ENCODE peak calls at places on chromosomes 5 and 9, in ten cellular contexts. One of them, this sample, is unnamed.

GRCh38 chr9:86809968-86810367 is 137.3 kb downstream of the GAS1 start:
- DNase-seq in Karpas-422: no peak
- DNase-seq in tibial artery: no peak
- DNase-seq in uterus: no peak
- DNase-seq in IMR-90: no peak
- DNase-seq in CD4-positive, alpha-beta memory T cell: no peak
- DNase-seq in OCI-LY7: no peak
- DNase-seq in SJSA1: no peak
- DNase-seq in pancreas: no peak
- DNase-seq in psoas muscle: no peak
- DNase-seq in this sample: no peak

GRCh38 chr9:33161589-33162132 is 5.5 kb downstream of the B4GALT1 start:
- DNase-seq in Karpas-422: no peak
- DNase-seq in tibial artery: no peak
- DNase-seq in uterus: no peak
- DNase-seq in IMR-90: no peak
- DNase-seq in CD4-positive, alpha-beta memory T cell: no peak
- DNase-seq in OCI-LY7: no peak
- DNase-seq in SJSA1: no peak
- DNase-seq in pancreas: no peak
- DNase-seq in psoas muscle: no peak
- DNase-seq in this sample: no peak

GRCh38 chr9:27528886-27529315 is 713 bp downstream of the MOB3B start:
- DNase-seq in Karpas-422: no peak
- DNase-seq in tibial artery: peak
- DNase-seq in uterus: peak
- DNase-seq in IMR-90: no peak
- DNase-seq in CD4-positive, alpha-beta memory T cell: peak
- DNase-seq in OCI-LY7: peak
- DNase-seq in SJSA1: no peak
- DNase-seq in pancreas: peak
- DNase-seq in psoas muscle: peak
- DNase-seq in this sample: peak

GRCh38 chr5:148910686-148911361 is 84.4 kb downstream of the ADRB2 start:
- DNase-seq in Karpas-422: no peak
- DNase-seq in tibial artery: no peak
- DNase-seq in uterus: no peak
- DNase-seq in IMR-90: peak
- DNase-seq in CD4-positive, alpha-beta memory T cell: no peak
- DNase-seq in OCI-LY7: no peak
- DNase-seq in SJSA1: peak
- DNase-seq in pancreas: no peak
- DNase-seq in psoas muscle: no peak
- DNase-seq in this sample: peak

GRCh38 chr9:21559402-21560280 is 77.5 kb upstream of the IFNE start:
- DNase-seq in Karpas-422: no peak
- DNase-seq in tibial artery: no peak
- DNase-seq in uterus: peak
- DNase-seq in IMR-90: peak
- DNase-seq in CD4-positive, alpha-beta memory T cell: peak
- DNase-seq in OCI-LY7: no peak
- DNase-seq in SJSA1: peak
- DNase-seq in pancreas: peak
- DNase-seq in psoas muscle: peak
- DNase-seq in this sample: peak

GRCh38 chr5:77725646-77726045 is 50.5 kb downstream of the TBCA start:
- DNase-seq in Karpas-422: no peak
- DNase-seq in tibial artery: no peak
- DNase-seq in uterus: no peak
- DNase-seq in IMR-90: peak
- DNase-seq in CD4-positive, alpha-beta memory T cell: no peak
- DNase-seq in OCI-LY7: no peak
- DNase-seq in SJSA1: no peak
- DNase-seq in pancreas: no peak
- DNase-seq in psoas muscle: no peak
- DNase-seq in this sample: no peak

GRCh38 chr5:14510156-14510734 is 71.3 kb upstream of the OTULINL start:
- DNase-seq in Karpas-422: no peak
- DNase-seq in tibial artery: no peak
- DNase-seq in uterus: no peak
- DNase-seq in IMR-90: no peak
- DNase-seq in CD4-positive, alpha-beta memory T cell: no peak
- DNase-seq in OCI-LY7: peak
- DNase-seq in SJSA1: no peak
- DNase-seq in pancreas: no peak
- DNase-seq in psoas muscle: no peak
- DNase-seq in this sample: no peak

GRCh38 chr5:74624931-74625505 is 15.5 kb downstream of the ENC1 start:
- DNase-seq in Karpas-422: no peak
- DNase-seq in tibial artery: no peak
- DNase-seq in uterus: no peak
- DNase-seq in IMR-90: no peak
- DNase-seq in CD4-positive, alpha-beta memory T cell: no peak
- DNase-seq in OCI-LY7: no peak
- DNase-seq in SJSA1: no peak
- DNase-seq in pancreas: no peak
- DNase-seq in psoas muscle: no peak
- DNase-seq in this sample: no peak

GRCh38 chr9:36306481-36307306 is 48.4 kb upstream of the GNE start:
- DNase-seq in Karpas-422: no peak
- DNase-seq in tibial artery: no peak
- DNase-seq in uterus: no peak
- DNase-seq in IMR-90: peak
- DNase-seq in CD4-positive, alpha-beta memory T cell: no peak
- DNase-seq in OCI-LY7: peak
- DNase-seq in SJSA1: no peak
- DNase-seq in pancreas: no peak
- DNase-seq in psoas muscle: no peak
- DNase-seq in this sample: no peak

GRCh38 chr9:112846528-112847488 is 43.9 kb downstream of the SLC46A2 start:
- DNase-seq in Karpas-422: no peak
- DNase-seq in tibial artery: no peak
- DNase-seq in uterus: no peak
- DNase-seq in IMR-90: peak
- DNase-seq in CD4-positive, alpha-beta memory T cell: no peak
- DNase-seq in OCI-LY7: no peak
- DNase-seq in SJSA1: no peak
- DNase-seq in pancreas: no peak
- DNase-seq in psoas muscle: no peak
- DNase-seq in this sample: peak

GRCh38 chr9:30723656-30724055 is 1660.8 kb upstream of the ACO1 start:
- DNase-seq in Karpas-422: no peak
- DNase-seq in tibial artery: no peak
- DNase-seq in uterus: no peak
- DNase-seq in IMR-90: no peak
- DNase-seq in CD4-positive, alpha-beta memory T cell: no peak
- DNase-seq in OCI-LY7: no peak
- DNase-seq in SJSA1: no peak
- DNase-seq in pancreas: no peak
- DNase-seq in psoas muscle: no peak
- DNase-seq in this sample: peak

GRCh38 chr5:78896128-78896527 is 89.0 kb downstream of the ARSB start:
- DNase-seq in Karpas-422: no peak
- DNase-seq in tibial artery: no peak
- DNase-seq in uterus: no peak
- DNase-seq in IMR-90: peak
- DNase-seq in CD4-positive, alpha-beta memory T cell: no peak
- DNase-seq in OCI-LY7: no peak
- DNase-seq in SJSA1: no peak
- DNase-seq in pancreas: no peak
- DNase-seq in psoas muscle: no peak
- DNase-seq in this sample: peak

GRCh38 chr5:149938272-149938671 is 6.3 kb downstream of the PDE6A start:
- DNase-seq in Karpas-422: no peak
- DNase-seq in tibial artery: no peak
- DNase-seq in uterus: no peak
- DNase-seq in IMR-90: peak
- DNase-seq in CD4-positive, alpha-beta memory T cell: no peak
- DNase-seq in OCI-LY7: no peak
- DNase-seq in SJSA1: peak
- DNase-seq in pancreas: peak
- DNase-seq in psoas muscle: peak
- DNase-seq in this sample: peak

GRCh38 chr9:134326754-134327526 is 685 bp downstream of the RXRA start:
- DNase-seq in Karpas-422: no peak
- DNase-seq in tibial artery: peak
- DNase-seq in uterus: no peak
- DNase-seq in IMR-90: peak
- DNase-seq in CD4-positive, alpha-beta memory T cell: no peak
- DNase-seq in OCI-LY7: no peak
- DNase-seq in SJSA1: peak
- DNase-seq in pancreas: peak
- DNase-seq in psoas muscle: peak
- DNase-seq in this sample: no peak

GRCh38 chr5:144011348-144011861 is 159.1 kb downstream of the YIPF5 start:
- DNase-seq in Karpas-422: no peak
- DNase-seq in tibial artery: no peak
- DNase-seq in uterus: no peak
- DNase-seq in IMR-90: no peak
- DNase-seq in CD4-positive, alpha-beta memory T cell: no peak
- DNase-seq in OCI-LY7: no peak
- DNase-seq in SJSA1: no peak
- DNase-seq in pancreas: no peak
- DNase-seq in psoas muscle: no peak
- DNase-seq in this sample: no peak

GRCh38 chr5:115324021-115324420 is 27.6 kb upstream of the CCDC112 start:
- DNase-seq in Karpas-422: no peak
- DNase-seq in tibial artery: no peak
- DNase-seq in uterus: no peak
- DNase-seq in IMR-90: peak
- DNase-seq in CD4-positive, alpha-beta memory T cell: no peak
- DNase-seq in OCI-LY7: no peak
- DNase-seq in SJSA1: no peak
- DNase-seq in pancreas: no peak
- DNase-seq in psoas muscle: no peak
- DNase-seq in this sample: peak

GRCh38 chr5:18686253-18686652 is 1052.0 kb downstream of the TAF11L14 start:
- DNase-seq in Karpas-422: no peak
- DNase-seq in tibial artery: no peak
- DNase-seq in uterus: no peak
- DNase-seq in IMR-90: no peak
- DNase-seq in CD4-positive, alpha-beta memory T cell: no peak
- DNase-seq in OCI-LY7: no peak
- DNase-seq in SJSA1: no peak
- DNase-seq in pancreas: no peak
- DNase-seq in psoas muscle: no peak
- DNase-seq in this sample: no peak

GRCh38 chr9:7009065-7009464 is 251.3 kb downstream of the KDM4C start:
- DNase-seq in Karpas-422: no peak
- DNase-seq in tibial artery: no peak
- DNase-seq in uterus: no peak
- DNase-seq in IMR-90: no peak
- DNase-seq in CD4-positive, alpha-beta memory T cell: no peak
- DNase-seq in OCI-LY7: no peak
- DNase-seq in SJSA1: no peak
- DNase-seq in pancreas: no peak
- DNase-seq in psoas muscle: no peak
- DNase-seq in this sample: no peak
- H3K27ac ChIP-seq in Karpas-422: no peak
- H3K27ac ChIP-seq in tibial artery: no peak
- H3K27ac ChIP-seq in uterus: no peak
- H3K27ac ChIP-seq in IMR-90: no peak
- H3K27ac ChIP-seq in CD4-positive, alpha-beta memory T cell: no peak
- H3K27ac ChIP-seq in OCI-LY7: no peak
- H3K27ac ChIP-seq in SJSA1: no peak
- H3K27ac ChIP-seq in pancreas: no peak
- H3K27ac ChIP-seq in psoas muscle: no peak
- H3K27ac ChIP-seq in this sample: no peak

GRCh38 chr5:38259062-38259857 is 901 bp downstream of the EGFLAM start:
- DNase-seq in Karpas-422: no peak
- DNase-seq in tibial artery: no peak
- DNase-seq in uterus: no peak
- DNase-seq in IMR-90: no peak
- DNase-seq in CD4-positive, alpha-beta memory T cell: no peak
- DNase-seq in OCI-LY7: no peak
- DNase-seq in SJSA1: no peak
- DNase-seq in pancreas: no peak
- DNase-seq in psoas muscle: no peak
- DNase-seq in this sample: no peak
- H3K4me3 ChIP-seq in Karpas-422: no peak
- H3K4me3 ChIP-seq in tibial artery: peak
- H3K4me3 ChIP-seq in uterus: peak
- H3K4me3 ChIP-seq in IMR-90: no peak
- H3K4me3 ChIP-seq in CD4-positive, alpha-beta memory T cell: no peak
- H3K4me3 ChIP-seq in OCI-LY7: no peak
- H3K4me3 ChIP-seq in SJSA1: peak
- H3K4me3 ChIP-seq in pancreas: peak
- H3K4me3 ChIP-seq in psoas muscle: peak
- H3K4me3 ChIP-seq in this sample: peak

GRCh38 chr9:23851024-23851629 is 25.1 kb upstream of the ELAVL2 start:
- DNase-seq in Karpas-422: no peak
- DNase-seq in tibial artery: no peak
- DNase-seq in uterus: no peak
- DNase-seq in IMR-90: no peak
- DNase-seq in CD4-positive, alpha-beta memory T cell: no peak
- DNase-seq in OCI-LY7: no peak
- DNase-seq in SJSA1: no peak
- DNase-seq in pancreas: peak
- DNase-seq in psoas muscle: peak
- DNase-seq in this sample: peak
- H3K27ac ChIP-seq in Karpas-422: no peak
- H3K27ac ChIP-seq in tibial artery: no peak
- H3K27ac ChIP-seq in uterus: no peak
- H3K27ac ChIP-seq in IMR-90: no peak
- H3K27ac ChIP-seq in CD4-positive, alpha-beta memory T cell: no peak
- H3K27ac ChIP-seq in OCI-LY7: no peak
- H3K27ac ChIP-seq in SJSA1: no peak
- H3K27ac ChIP-seq in pancreas: no peak
- H3K27ac ChIP-seq in psoas muscle: no peak
- H3K27ac ChIP-seq in this sample: no peak

DNA sequence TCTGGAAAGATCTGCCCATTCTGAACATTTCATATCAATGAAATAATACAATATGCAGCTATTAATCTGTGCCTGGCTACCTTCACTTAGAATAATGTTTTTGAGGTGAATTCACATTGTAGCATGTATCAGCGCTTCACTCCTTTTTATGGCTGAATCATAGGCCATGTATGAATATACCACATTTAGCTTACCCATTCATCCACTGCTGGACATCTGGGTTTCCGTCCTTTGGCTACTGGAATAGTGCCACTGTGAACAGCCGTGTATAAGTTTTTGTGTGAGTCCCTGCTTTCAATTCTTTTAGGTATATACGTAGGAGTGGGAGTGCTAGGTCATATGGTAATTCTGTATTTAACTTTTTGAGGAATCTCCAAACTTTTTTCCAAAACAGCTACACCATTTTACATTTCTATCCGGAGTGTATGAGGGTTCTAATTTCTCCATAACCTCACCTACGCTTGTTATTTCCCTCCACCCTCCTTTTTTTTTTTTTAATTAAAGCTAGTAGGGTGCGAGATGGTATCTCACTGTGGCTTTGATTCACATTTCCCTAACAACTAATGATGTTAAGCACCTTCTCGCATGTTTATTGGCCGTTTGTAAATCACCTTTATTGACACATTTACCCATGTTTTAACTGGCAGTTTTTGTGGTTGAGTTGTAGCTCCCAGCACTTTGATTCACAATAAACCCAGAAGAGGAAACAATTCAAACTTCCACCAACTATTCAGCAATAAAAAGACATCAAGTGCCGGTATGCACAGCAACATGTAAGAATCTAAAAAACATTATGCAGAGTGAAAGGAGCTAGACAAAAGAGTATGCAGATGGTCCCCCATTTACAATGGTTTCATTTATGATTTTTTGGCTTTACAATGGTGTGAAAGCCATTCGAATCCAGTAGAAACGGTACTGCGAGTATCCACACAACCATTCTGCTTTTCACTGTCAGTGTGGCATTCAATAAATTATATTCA is 8.1 kb downstream of the SEMA4D start:
- DNase-seq in Karpas-422: peak
- DNase-seq in tibial artery: no peak
- DNase-seq in uterus: no peak
- DNase-seq in IMR-90: no peak
- DNase-seq in CD4-positive, alpha-beta memory T cell: peak
- DNase-seq in OCI-LY7: no peak
- DNase-seq in SJSA1: no peak
- DNase-seq in pancreas: no peak
- DNase-seq in psoas muscle: no peak
- DNase-seq in this sample: no peak
- H3K4me3 ChIP-seq in Karpas-422: no peak
- H3K4me3 ChIP-seq in tibial artery: no peak
- H3K4me3 ChIP-seq in uterus: no peak
- H3K4me3 ChIP-seq in IMR-90: no peak
- H3K4me3 ChIP-seq in CD4-positive, alpha-beta memory T cell: peak
- H3K4me3 ChIP-seq in OCI-LY7: no peak
- H3K4me3 ChIP-seq in SJSA1: no peak
- H3K4me3 ChIP-seq in pancreas: no peak
- H3K4me3 ChIP-seq in psoas muscle: peak
- H3K4me3 ChIP-seq in this sample: no peak